ENCODE peak calls at places on chromosomes 2 and 18, in four cellular contexts. One of them, this sample, is unnamed.
A peak's percentile ranks its signal among the peaks of the same experiment; 100 is the strongest.

GRCh38 chr2:53509827-53510785 is 257.5 kb upstream of the CHAC2 start:
- DNase-seq in breast epithelium: no peak
- DNase-seq in NCI-H510A treated with DMSO at 0.1 percent for 48 hours: no peak
- DNase-seq in NCI-H1436: peak; percentile 25
- DNase-seq in this sample: no peak

GRCh38 chr2:30721668-30722647 is 85.3 kb downstream of the CAPN13 start:
- DNase-seq in breast epithelium: no peak
- DNase-seq in NCI-H510A treated with DMSO at 0.1 percent for 48 hours: no peak
- DNase-seq in NCI-H1436: no peak
- DNase-seq in this sample: no peak

GRCh38 chr2:204726831-204727230 is 181.6 kb downstream of the PARD3B start:
- DNase-seq in breast epithelium: no peak
- DNase-seq in NCI-H510A treated with DMSO at 0.1 percent for 48 hours: no peak
- DNase-seq in NCI-H1436: no peak
- DNase-seq in this sample: no peak

GRCh38 chr2:179422037-179422643 is 157.5 kb upstream of the SESTD1 start:
- DNase-seq in breast epithelium: peak; percentile 44
- DNase-seq in NCI-H510A treated with DMSO at 0.1 percent for 48 hours: peak; percentile 90
- DNase-seq in NCI-H1436: peak; percentile 63
- DNase-seq in this sample: no peak

GRCh38 chr18:71529708-71530303 is 1014.3 kb downstream of the CBLN2 start:
- DNase-seq in breast epithelium: no peak
- DNase-seq in NCI-H510A treated with DMSO at 0.1 percent for 48 hours: no peak
- DNase-seq in NCI-H1436: no peak
- DNase-seq in this sample: no peak

GRCh38 chr18:48800877-48801727 is 149.7 kb downstream of the SMAD7 start:
- DNase-seq in breast epithelium: no peak
- DNase-seq in NCI-H510A treated with DMSO at 0.1 percent for 48 hours: no peak
- DNase-seq in NCI-H1436: no peak
- DNase-seq in this sample: no peak

GRCh38 chr2:173161040-173161439 is 85.4 kb downstream of the MAP3K20 start:
- DNase-seq in breast epithelium: no peak
- DNase-seq in NCI-H510A treated with DMSO at 0.1 percent for 48 hours: no peak
- DNase-seq in NCI-H1436: no peak
- DNase-seq in this sample: no peak

GRCh38 chr2:31429759-31430438 is 15.4 kb upstream of the XDH start:
- DNase-seq in breast epithelium: peak; percentile 68
- DNase-seq in NCI-H510A treated with DMSO at 0.1 percent for 48 hours: no peak
- DNase-seq in NCI-H1436: no peak
- DNase-seq in this sample: no peak

GRCh38 chr18:70640336-70640887 is 351.6 kb downstream of the SOCS6 start:
- DNase-seq in breast epithelium: no peak
- DNase-seq in NCI-H510A treated with DMSO at 0.1 percent for 48 hours: no peak
- DNase-seq in NCI-H1436: no peak
- DNase-seq in this sample: no peak

GRCh38 chr2:115976916-115977315 is 1534.5 kb downstream of the DPP10 start:
- DNase-seq in breast epithelium: no peak
- DNase-seq in NCI-H510A treated with DMSO at 0.1 percent for 48 hours: no peak
- DNase-seq in NCI-H1436: no peak
- DNase-seq in this sample: no peak

GRCh38 chr2:231632559-231633142 is 40.0 kb downstream of the TEX44 start:
- DNase-seq in breast epithelium: no peak
- DNase-seq in NCI-H510A treated with DMSO at 0.1 percent for 48 hours: no peak
- DNase-seq in NCI-H1436: no peak
- DNase-seq in this sample: no peak

GRCh38 chr2:176280156-176280555 is 10.9 kb downstream of the MTX2 start:
- DNase-seq in breast epithelium: no peak
- DNase-seq in NCI-H510A treated with DMSO at 0.1 percent for 48 hours: no peak
- DNase-seq in NCI-H1436: no peak
- DNase-seq in this sample: no peak

GRCh38 chr2:19711470-19712372 is 190.1 kb downstream of the TTC32 start:
- DNase-seq in breast epithelium: peak; percentile 57
- DNase-seq in NCI-H510A treated with DMSO at 0.1 percent for 48 hours: peak; percentile 79
- DNase-seq in NCI-H1436: no peak
- DNase-seq in this sample: no peak

GRCh38 chr2:189300917-189301316 is 121.4 kb upstream of the COL5A2 start:
- DNase-seq in breast epithelium: no peak
- DNase-seq in NCI-H510A treated with DMSO at 0.1 percent for 48 hours: no peak
- DNase-seq in NCI-H1436: no peak
- DNase-seq in this sample: no peak

GRCh38 chr2:4678937-4679336 is 975.6 kb downstream of the DCDC2C start:
- DNase-seq in breast epithelium: no peak
- DNase-seq in NCI-H510A treated with DMSO at 0.1 percent for 48 hours: no peak
- DNase-seq in NCI-H1436: no peak
- DNase-seq in this sample: no peak

GRCh38 chr2:113406114-113406513 is 31.4 kb upstream of the ZNG1B start:
- DNase-seq in breast epithelium: no peak
- DNase-seq in NCI-H510A treated with DMSO at 0.1 percent for 48 hours: no peak
- DNase-seq in NCI-H1436: no peak
- DNase-seq in this sample: no peak

GRCh38 chr2:215506604-215506990 is 70.7 kb upstream of the FN1 start:
- DNase-seq in breast epithelium: no peak
- DNase-seq in NCI-H510A treated with DMSO at 0.1 percent for 48 hours: no peak
- DNase-seq in NCI-H1436: no peak
- DNase-seq in this sample: no peak

GRCh38 chr2:204691911-204692510 is 146.7 kb downstream of the PARD3B start:
- DNase-seq in breast epithelium: peak; percentile 55
- DNase-seq in NCI-H510A treated with DMSO at 0.1 percent for 48 hours: peak; percentile 65
- DNase-seq in NCI-H1436: peak; percentile 32
- DNase-seq in this sample: no peak

GRCh38 chr18:11146947-11147345 is 2.4 kb downstream of the PIEZO2 start:
- DNase-seq in breast epithelium: no peak
- DNase-seq in NCI-H510A treated with DMSO at 0.1 percent for 48 hours: no peak
- DNase-seq in NCI-H1436: no peak
- DNase-seq in this sample: no peak

GRCh38 chr18:57856707-57857280 is 53.7 kb upstream of the ATP8B1 start:
- DNase-seq in breast epithelium: no peak
- DNase-seq in NCI-H510A treated with DMSO at 0.1 percent for 48 hours: no peak
- DNase-seq in NCI-H1436: peak; percentile 42
- DNase-seq in this sample: no peak

GRCh38 chr2:64946737-64947090 is 42.5 kb upstream of the SLC1A4 start:
- DNase-seq in breast epithelium: no peak
- DNase-seq in NCI-H510A treated with DMSO at 0.1 percent for 48 hours: no peak
- DNase-seq in NCI-H1436: no peak
- DNase-seq in this sample: no peak

GRCh38 chr2:53582556-53582955 is 185.0 kb upstream of the CHAC2 start:
- DNase-seq in breast epithelium: no peak
- DNase-seq in NCI-H510A treated with DMSO at 0.1 percent for 48 hours: no peak
- DNase-seq in NCI-H1436: no peak
- DNase-seq in this sample: no peak

GRCh38 chr2:196277002-196277401 is 105.6 kb upstream of the STK17B start:
- DNase-seq in breast epithelium: no peak
- DNase-seq in NCI-H510A treated with DMSO at 0.1 percent for 48 hours: peak; percentile 12
- DNase-seq in NCI-H1436: no peak
- DNase-seq in this sample: no peak

GRCh38 chr2:193368615-193369014 is 1173.9 kb upstream of the TMEFF2 start:
- DNase-seq in breast epithelium: no peak
- DNase-seq in NCI-H510A treated with DMSO at 0.1 percent for 48 hours: no peak
- DNase-seq in NCI-H1436: no peak
- DNase-seq in this sample: no peak

GRCh38 chr18:25033747-25034471 is 318.1 kb downstream of the ZNF521 start:
- DNase-seq in breast epithelium: peak; percentile 23
- DNase-seq in NCI-H510A treated with DMSO at 0.1 percent for 48 hours: peak; percentile 17
- DNase-seq in NCI-H1436: no peak
- DNase-seq in this sample: no peak

GRCh38 chr2:215466097-215466909 is 30.4 kb upstream of the FN1 start:
- DNase-seq in breast epithelium: no peak
- DNase-seq in NCI-H510A treated with DMSO at 0.1 percent for 48 hours: no peak
- DNase-seq in NCI-H1436: no peak
- DNase-seq in this sample: no peak

GRCh38 chr2:2547451-2547850 is 216.4 kb upstream of the MYT1L start:
- DNase-seq in breast epithelium: no peak
- DNase-seq in NCI-H510A treated with DMSO at 0.1 percent for 48 hours: no peak
- DNase-seq in NCI-H1436: no peak
- DNase-seq in this sample: no peak

GRCh38 chr18:58831610-58832009 is 33.1 kb upstream of the ZNF532 start:
- DNase-seq in breast epithelium: no peak
- DNase-seq in NCI-H510A treated with DMSO at 0.1 percent for 48 hours: no peak
- DNase-seq in NCI-H1436: no peak
- DNase-seq in this sample: no peak

GRCh38 chr2:207051345-207051959 is 112.1 kb downstream of the CPO start:
- DNase-seq in breast epithelium: no peak
- DNase-seq in NCI-H510A treated with DMSO at 0.1 percent for 48 hours: no peak
- DNase-seq in NCI-H1436: no peak
- DNase-seq in this sample: no peak